ENCODE peak calls at places on chromosomes 12 and 14, in six cellular contexts. R is HCT116, Y is K562, P is GM12878, I is H1, Q is HepG2. O is an unnamed sample.

GRCh38 chr14:37131205-37131604 is 41.2 kb downstream of the SLC25A21 start:
- DNase-seq in R (no peak), Y (no peak), P (no peak), I (no peak), Q (no peak), O (no peak)

GRCh38 chr14:104115691-104116543 is 22.5 kb upstream of the KIF26A start:
- DNase-seq in R (no peak), Y (no peak), P (no peak), I (no peak), Q (no peak), O (no peak)

GRCh38 chr12:92827836-92828431 is 101.2 kb downstream of the EEA1 start:
- DNase-seq in R (peak), Y (peak), P (peak), I (no peak), Q (peak), O (peak)

GRCh38 chr14:49853572-49854375 is 1.2 kb upstream of the NEMF start:
- DNase-seq in R (peak), Y (no peak), P (no peak), I (no peak), Q (peak), O (no peak)

GRCh38 chr12:129310346-129310745 is 457.1 kb downstream of the GLT1D1 start:
- DNase-seq in R (no peak), Y (no peak), P (no peak), I (no peak), Q (no peak), O (no peak)

GRCh38 chr14:36716614-36717184 is 55.0 kb downstream of the PAX9 start:
- DNase-seq in R (no peak), Y (no peak), P (no peak), I (no peak), Q (peak), O (no peak)

GRCh38 chr14:31269599-31270195 is 62.1 kb upstream of the HECTD1 start:
- DNase-seq in R (no peak), Y (no peak), P (no peak), I (no peak), Q (no peak), O (no peak)

GRCh38 chr12:92553389-92553788 is 149.4 kb upstream of the PLEKHG7 start:
- DNase-seq in R (no peak), Y (no peak), P (no peak), I (no peak), Q (no peak), O (no peak)

GRCh38 chr14:95323917-95324316 is 4.2 kb upstream of the CLMN start:
- DNase-seq in R (no peak), Y (no peak), P (no peak), I (no peak), Q (no peak), O (no peak)

GRCh38 chr14:55130194-55130550 is 1.1 kb downstream of the LGALS3 start:
- DNase-seq in R (no peak), Y (no peak), P (no peak), I (no peak), Q (peak), O (no peak)

DNA sequence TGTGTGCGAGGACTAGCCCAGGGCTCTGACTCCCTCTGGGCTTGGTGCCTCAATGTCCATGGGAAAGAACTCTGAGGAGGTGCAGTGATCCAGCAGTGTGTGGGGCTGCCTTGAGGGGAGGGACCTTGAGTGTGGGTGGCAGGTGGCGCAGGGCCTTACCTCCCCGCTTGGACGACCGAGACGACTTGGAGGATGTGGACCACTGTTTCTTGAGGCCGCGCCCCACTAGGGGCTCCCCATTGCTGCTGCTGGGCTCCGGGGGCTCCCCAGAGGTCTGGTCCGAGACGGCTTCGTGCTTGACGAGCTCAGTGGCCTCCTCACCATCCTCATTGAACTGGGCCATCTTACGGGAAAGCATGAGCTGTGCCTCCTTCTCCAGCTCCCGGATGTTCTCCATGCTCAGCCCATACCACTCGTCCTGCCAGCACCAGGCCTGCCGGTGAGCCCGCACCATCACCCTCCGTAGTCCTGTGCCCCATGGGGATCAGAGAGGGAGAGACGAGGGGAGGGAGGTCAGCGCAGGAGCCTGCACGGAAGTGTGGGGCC is 24.7 kb downstream of the ARL6IP4 start:
- DNase-seq in R (no peak), Y (no peak), P (no peak), I (no peak), Q (no peak), O (no peak)
- TF ChIP-seq ZNF274 in R (no peak), Y (no peak), P (no peak), I (no peak), Q (no peak), O (no peak)

DNA sequence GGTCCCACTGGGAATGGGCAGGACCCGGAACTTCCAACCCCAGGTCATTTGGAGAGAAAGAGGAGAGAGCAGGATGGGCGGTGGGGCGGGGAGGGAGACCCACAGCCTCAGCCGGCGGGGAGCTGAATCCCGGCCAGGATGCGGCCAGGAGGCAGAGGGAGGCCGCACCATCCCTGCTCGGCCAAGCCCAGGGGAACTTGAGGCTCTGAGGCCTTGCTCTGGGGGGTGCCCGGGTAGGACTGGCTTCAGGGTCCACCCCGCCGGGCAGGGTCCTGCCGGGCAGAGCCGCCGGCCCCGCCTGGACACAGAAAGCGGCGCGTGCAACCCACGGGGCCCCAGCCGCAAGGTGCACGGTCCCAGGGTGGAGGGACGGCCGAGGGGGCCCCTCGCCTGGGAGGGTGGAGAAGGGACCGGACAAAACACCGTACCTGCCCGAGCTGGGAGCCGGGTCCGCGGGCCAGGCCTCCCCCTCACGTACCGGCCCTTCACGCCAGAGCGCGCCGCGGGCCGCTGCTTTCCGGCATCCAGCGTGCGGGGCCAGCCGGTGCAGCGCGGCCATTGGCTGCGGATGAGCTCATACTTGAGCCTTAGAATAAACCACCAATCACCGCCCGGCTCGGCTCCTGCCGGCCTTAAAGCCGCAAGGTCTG is at the start of gene RPS6KL1:
- DNase-seq in R (peak), Y (peak), P (no peak), I (peak), Q (peak), O (peak)
- TF ChIP-seq ZNF274 in R (no peak), Y (no peak), P (no peak), I (no peak), Q (no peak), O (no peak)

GRCh38 chr12:21945002-21945401 is 3.8 kb upstream of the ABCC9 start:
- DNase-seq in R (no peak), Y (no peak), P (no peak), I (no peak), Q (no peak), O (no peak)

GRCh38 chr12:21940972-21941521 is at the start of gene ABCC9:
- DNase-seq in R (no peak), Y (peak), P (no peak), I (no peak), Q (no peak), O (peak)

GRCh38 chr12:21940549-21940948 is 677 bp downstream of the ABCC9 start:
- DNase-seq in R (no peak), Y (no peak), P (no peak), I (no peak), Q (no peak), O (peak)

GRCh38 chr12:21941522-21942376 is 523 bp upstream of the ABCC9 start:
- DNase-seq in R (no peak), Y (peak), P (no peak), I (no peak), Q (no peak), O (peak)

DNA sequence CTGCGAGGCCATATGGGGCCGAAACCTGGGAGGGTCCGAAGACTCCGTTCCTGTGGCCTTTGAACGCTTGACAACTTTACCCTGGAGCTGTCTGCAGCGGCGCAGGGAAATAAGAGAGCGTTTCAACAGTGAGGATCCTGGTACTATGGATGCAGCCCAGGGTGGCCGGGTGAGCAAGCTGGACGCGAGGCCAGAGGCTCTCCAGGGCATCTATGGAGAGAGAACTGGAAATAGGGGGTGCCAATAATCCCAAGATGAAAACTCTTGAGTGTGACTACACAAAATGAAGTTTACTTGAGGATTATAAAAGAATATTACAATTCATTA is 1.1 kb upstream of the ABCC9 start:
- DNase-seq in R (no peak), Y (no peak), P (no peak), I (no peak), Q (no peak), O (no peak)
- TF ChIP-seq ZNF274 in R (no peak), Y (no peak), P (no peak), I (no peak), Q (no peak), O (no peak)

DNA sequence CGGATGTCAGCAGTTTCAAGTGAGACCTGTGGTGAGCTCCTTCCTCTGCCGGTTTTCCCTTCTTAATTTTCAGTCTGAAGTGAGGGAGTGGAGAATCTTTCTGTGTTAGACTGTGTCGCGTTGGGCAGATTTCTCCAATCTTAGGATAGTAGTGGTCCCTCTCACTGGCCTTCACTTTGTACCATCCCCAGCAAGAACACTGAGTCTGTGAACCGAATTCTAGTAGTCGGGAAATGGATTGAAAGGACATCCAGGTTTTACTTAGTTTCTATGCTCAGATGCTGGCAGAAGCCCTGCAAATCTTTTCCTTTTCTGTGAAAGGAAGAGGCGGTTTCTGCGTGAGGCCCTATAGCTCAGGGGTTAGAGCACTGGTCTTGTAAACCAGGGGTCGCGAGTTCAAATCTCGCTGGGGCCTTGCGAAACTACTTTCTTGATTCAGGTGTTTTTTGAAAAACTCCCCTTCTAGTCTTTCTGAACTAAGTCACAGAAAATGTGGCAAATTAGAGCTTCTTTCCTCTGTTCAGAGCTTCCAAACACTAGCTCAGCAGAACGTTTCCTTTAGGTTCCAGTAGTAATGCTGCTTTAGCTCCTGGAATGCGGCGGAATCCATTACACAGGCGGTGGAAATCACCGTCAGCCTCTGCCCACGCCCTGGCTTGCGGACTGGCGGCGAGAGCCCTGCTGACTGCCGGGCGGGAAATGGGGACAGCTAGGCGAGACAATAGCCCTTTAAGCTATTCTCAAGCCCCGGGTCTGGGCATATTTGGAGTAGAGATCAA is 2.8 kb upstream of the RNASE4 start:
- DNase-seq in R (peak), Y (peak), P (peak), I (no peak), Q (peak), O (no peak)
- TF ChIP-seq ZNF274 in R (no peak), Y (no peak), P (no peak), I (no peak), Q (no peak), O (no peak)

DNA sequence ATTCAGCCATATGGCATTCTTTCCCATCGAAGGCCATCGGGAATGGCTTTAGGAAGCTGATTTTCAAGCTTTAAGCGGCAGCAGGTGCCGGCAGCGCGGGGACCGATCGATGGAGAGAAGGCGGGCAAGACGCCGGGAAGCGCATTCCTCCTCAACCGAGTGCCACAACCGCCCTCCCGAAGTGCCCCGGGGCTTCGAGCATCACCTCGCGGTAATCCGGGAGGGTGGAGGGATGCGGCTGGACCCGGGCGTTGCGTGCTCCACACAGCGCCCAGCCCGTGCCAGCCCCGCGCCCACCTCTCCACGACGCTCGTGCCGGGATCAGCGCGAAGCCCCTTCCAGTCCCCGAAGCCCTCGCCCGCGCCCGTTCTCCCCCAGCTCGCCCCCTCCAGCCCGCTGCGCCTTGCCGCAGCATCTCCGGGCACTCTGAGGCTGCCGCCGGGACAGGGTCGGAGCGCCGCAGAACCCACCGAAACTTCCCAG is 3.2 kb downstream of the USP44 start:
- DNase-seq in R (no peak), Y (peak), P (no peak), I (no peak), Q (no peak), O (no peak)
- TF ChIP-seq ZNF274 in R (no peak), Y (no peak), P (no peak), I (no peak), Q (no peak), O (no peak)

GRCh38 chr14:32342151-32342853 is 13.2 kb downstream of the AKAP6 start:
- DNase-seq in R (no peak), Y (no peak), P (no peak), I (no peak), Q (no peak), O (no peak)
- TF ChIP-seq ZNF274 in R (no peak), Y (no peak), P (no peak), I (no peak), Q (no peak), O (no peak)

DNA sequence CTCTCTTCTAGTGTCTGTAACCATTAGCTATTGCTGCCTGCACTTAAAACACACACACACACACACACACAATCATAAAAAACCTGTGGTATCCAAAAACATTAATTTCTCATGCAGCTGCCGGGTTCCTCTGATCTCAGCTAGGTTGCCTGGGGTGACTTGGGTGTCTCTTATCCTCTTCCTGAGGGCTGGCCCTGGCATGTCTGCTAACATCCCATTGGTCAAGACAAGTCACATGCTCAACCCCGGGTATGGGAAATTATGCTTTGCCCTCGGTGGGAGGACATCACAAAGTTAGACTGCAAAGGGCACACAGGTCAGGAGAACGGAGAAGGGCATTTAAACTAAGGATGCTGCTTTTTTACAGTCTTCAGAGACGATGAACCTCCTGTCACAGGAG is 55.7 kb downstream of the TRPV4 start:
- DNase-seq in R (no peak), Y (peak), P (peak), I (no peak), Q (peak), O (no peak)
- TF ChIP-seq ZNF274 in R (no peak), Y (no peak), P (no peak), I (no peak), Q (no peak), O (no peak)

GRCh38 chr12:1531160-1531653 is 63.2 kb downstream of the FBXL14 start:
- DNase-seq in R (no peak), Y (peak), P (no peak), I (no peak), Q (no peak), O (no peak)

GRCh38 chr12:1528791-1529190 is 65.6 kb downstream of the FBXL14 start:
- DNase-seq in R (no peak), Y (no peak), P (no peak), I (no peak), Q (no peak), O (no peak)

GRCh38 chr12:1530592-1531159 is 63.7 kb downstream of the FBXL14 start:
- DNase-seq in R (no peak), Y (peak), P (no peak), I (no peak), Q (no peak), O (no peak)

GRCh38 chr12:1529228-1529861 is 65.0 kb downstream of the FBXL14 start:
- DNase-seq in R (no peak), Y (no peak), P (no peak), I (no peak), Q (no peak), O (no peak)

GRCh38 chr12:1529862-1530591 is 64.4 kb downstream of the FBXL14 start:
- DNase-seq in R (no peak), Y (peak), P (no peak), I (no peak), Q (no peak), O (no peak)
- TF ChIP-seq ZNF274 in R (no peak), Y (no peak), P (no peak), I (no peak), Q (no peak), O (no peak)

O was measured in NT2/D1.